ENCODE peak calls at places on chromosome 20, in five cellular contexts. K is heart right ventricle, U is breast epithelium, G is SK-N-SH, L is thoracic aorta. O is an unnamed sample. For H3K9me3, the result is how much of the 10 kb centered on the place peaks cover.

GRCh38 chr20:51013577-51014330 is 9.2 kb downstream of the KCNG1 start:
- DNase-seq in K (no peak), G (no peak), U (no peak), L (no peak), O (no peak)

GRCh38 chr20:48750941-48751620 is 76.7 kb downstream of the PREX1 start:
- DNase-seq in G (peak), U (no peak), L (no peak), K (peak), O (peak)

GRCh38 chr20:9342651-9343050 is 171.7 kb upstream of the LAMP5 start:
- DNase-seq in G (no peak), U (no peak), L (no peak), K (no peak), O (no peak)

GRCh38 chr20:18543932-18544331 is 23.3 kb upstream of the SMIM26 start:
- DNase-seq in K (peak), U (no peak), G (no peak), L (no peak), O (no peak)

GRCh38 chr20:12969071-12969669 is 39.6 kb upstream of the SPTLC3 start:
- DNase-seq in K (no peak), G (no peak), L (no peak), U (no peak), O (no peak)

GRCh38 chr20:11084508-11084907 is 410.7 kb upstream of the JAG1 start:
- DNase-seq in L (no peak), K (no peak), U (no peak), G (no peak), O (no peak)

GRCh38 chr20:50320910-50321796 is 130.5 kb downstream of the CEBPB start:
- DNase-seq in L (peak), K (peak), U (peak), G (peak), O (peak)

GRCh38 chr20:330233-331149 is 5.1 kb downstream of the SOX12 start:
- DNase-seq in L (no peak), K (no peak), G (peak), U (no peak), O (no peak)

GRCh38 chr20:57317789-57318371 is 11.7 kb upstream of the SPO11 start:
- DNase-seq in L (no peak), K (no peak), U (no peak), G (no peak), O (no peak)

GRCh38 chr20:34999782-35000181 is 44.1 kb downstream of the MYH7B start:
- DNase-seq in U (no peak), G (no peak), L (no peak), K (no peak), O (no peak)

GRCh38 chr20:50381771-50382593 is 128.2 kb upstream of the PTPN1 start:
- DNase-seq in K (no peak), L (no peak), G (no peak), U (no peak), O (no peak)

GRCh38 chr20:33668791-33669155 is 2.0 kb downstream of the ACTL10 start:
- DNase-seq in G (no peak), U (no peak), L (no peak), K (peak), O (no peak)

GRCh38 chr20:50659975-50660670 is 31.2 kb downstream of the RIPOR3 start:
- DNase-seq in G (no peak), L (no peak), K (no peak), U (no peak), O (no peak)

GRCh38 chr20:38043512-38044300 is 10.2 kb downstream of the RPRD1B start:
- DNase-seq in K (no peak), G (no peak), L (no peak), U (no peak), O (no peak)

GRCh38 chr20:51749674-51750036 is 18.5 kb downstream of the ATP9A start:
- DNase-seq in L (no peak), U (no peak), G (no peak), K (no peak), O (no peak)

GRCh38 chr20:61994546-61994945 is 71.1 kb downstream of the TAF4 start:
- DNase-seq in L (no peak), K (no peak), U (no peak), G (no peak), O (no peak)
- H3K9me3 ChIP-seq in L (under half), K (under half), U (under half), G (under half), O (under half)

DNA sequence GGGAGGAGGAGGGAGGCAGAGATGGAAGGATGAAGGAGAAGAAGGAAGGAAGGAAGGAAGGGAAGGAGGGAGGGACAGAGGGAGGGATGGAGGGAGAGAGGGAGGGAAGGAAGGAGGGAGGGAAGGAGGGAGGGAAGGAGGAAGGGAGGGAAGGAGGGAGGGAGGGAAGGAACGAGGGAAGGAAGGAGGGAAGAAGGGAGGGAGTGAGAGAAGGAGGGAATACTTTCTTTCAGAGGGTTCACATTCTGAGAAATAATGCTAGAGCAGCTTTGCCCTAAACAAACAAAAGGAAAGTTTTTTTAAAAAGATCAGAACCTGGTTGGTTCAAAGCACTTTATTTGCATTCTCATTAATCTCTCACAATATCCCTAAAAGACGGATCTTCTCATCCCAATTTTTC is 96.1 kb upstream of the NXT1 start:
- DNase-seq in G (no peak), K (no peak), U (no peak), L (no peak), O (no peak)
- H3K9me3 ChIP-seq in G (under half), K (under half), U (under half), L (under half), O (under half)

GRCh38 chr20:55360895-55361294 is 644.4 kb downstream of the CBLN4 start:
- DNase-seq in L (no peak), G (no peak), U (no peak), K (no peak), O (no peak)

GRCh38 chr20:55365745-55366144 is 639.6 kb downstream of the CBLN4 start:
- DNase-seq in G (no peak), K (no peak), U (no peak), L (no peak), O (no peak)
- H3K9me3 ChIP-seq in G (under half), K (under half), U (under half), L (under half), O (under half)

DNA sequence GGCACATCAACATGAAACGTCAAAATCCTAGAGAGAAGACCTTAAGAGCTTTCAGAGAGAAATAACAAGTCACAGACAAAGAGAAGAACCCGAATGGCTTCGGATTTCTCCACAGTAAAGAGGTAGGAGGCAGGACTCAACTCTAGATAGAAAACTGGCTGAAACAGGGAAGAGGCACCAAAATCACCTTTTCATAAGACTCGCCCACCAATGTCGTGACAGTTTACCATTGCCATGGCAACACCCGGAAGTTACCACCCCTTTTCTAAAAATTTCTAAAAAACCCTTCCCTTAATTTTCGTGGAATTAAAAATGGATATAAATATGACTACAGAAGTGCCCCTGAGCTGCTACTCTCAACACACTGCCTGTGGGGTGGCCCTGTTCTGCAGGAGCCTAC is 12.3 kb upstream of the DEFB121 start:
- DNase-seq in K (no peak), U (no peak), G (no peak), L (no peak), O (no peak)
- H3K9me3 ChIP-seq in K (under half), U (under half), G (under half), L (under half), O (under half)

DNA sequence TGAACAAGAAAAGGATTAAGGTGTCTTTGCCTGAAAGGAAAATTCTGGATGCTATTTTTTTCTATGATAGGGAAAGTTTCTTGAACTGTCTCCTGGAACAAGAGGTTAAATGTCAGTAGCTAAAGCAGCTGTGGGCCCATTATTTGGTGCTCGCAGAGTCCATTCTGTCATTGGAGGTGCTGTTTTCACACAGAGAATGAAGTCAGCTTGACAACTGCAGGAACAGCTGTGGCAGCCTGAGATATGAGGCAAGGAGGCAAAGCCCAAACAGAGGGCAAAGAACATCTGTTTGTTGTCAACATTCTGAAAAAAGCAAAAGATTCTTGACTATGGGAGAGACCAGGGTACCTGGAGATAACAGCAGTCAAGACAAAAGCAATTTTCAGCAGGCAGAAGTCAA is 548.2 kb downstream of the KIF16B start:
- DNase-seq in K (no peak), L (no peak), G (no peak), U (no peak), O (no peak)
- H3K9me3 ChIP-seq in K (under half), L (under half), G (under half), U (under half), O (under half)

GRCh38 chr20:45164906-45165305 is 9.8 kb upstream of the PI3 start:
- DNase-seq in G (no peak), K (no peak), L (no peak), U (no peak), O (no peak)
- H3K9me3 ChIP-seq in G (under half), K (under half), L (under half), U (under half), O (under half)

GRCh38 chr20:2244523-2244922 is 51.3 kb upstream of the TGM3 start:
- DNase-seq in L (no peak), K (no peak), U (no peak), G (no peak), O (no peak)

GRCh38 chr20:2242678-2243077 is 53.1 kb upstream of the TGM3 start:
- DNase-seq in K (no peak), L (no peak), G (no peak), U (no peak), O (no peak)

GRCh38 chr20:2237059-2237458 is 58.7 kb upstream of the TGM3 start:
- DNase-seq in G (no peak), K (peak), U (peak), L (no peak), O (no peak)

GRCh38 chr20:2238601-2239000 is 57.2 kb upstream of the TGM3 start:
- DNase-seq in K (no peak), U (no peak), G (no peak), L (no peak), O (no peak)

DNA sequence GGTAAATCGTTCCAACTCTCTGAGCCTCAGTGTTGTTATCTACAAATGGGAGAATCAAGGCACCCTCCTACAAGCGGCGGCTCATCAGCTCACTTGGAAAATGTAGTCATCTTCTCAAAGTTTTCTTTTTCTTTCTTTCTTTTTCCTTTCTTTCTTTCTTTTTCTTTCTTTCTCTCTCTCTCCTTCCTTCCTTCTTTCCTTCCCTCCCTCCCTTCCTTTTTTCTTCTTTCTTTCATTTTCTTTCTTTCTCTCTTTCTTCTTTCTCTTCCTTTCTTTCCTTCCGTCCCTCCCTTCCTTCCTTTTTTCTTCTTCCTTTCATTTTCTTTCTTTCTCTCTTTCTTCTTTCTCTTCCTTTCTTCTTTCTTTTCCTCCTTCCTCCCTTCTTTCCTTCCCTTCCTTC is 55.0 kb upstream of the TGM3 start:
- DNase-seq in U (no peak), G (no peak), K (no peak), L (no peak), O (no peak)
- H3K9me3 ChIP-seq in U (under half), G (under half), K (under half), L (under half), O (under half)

DNA sequence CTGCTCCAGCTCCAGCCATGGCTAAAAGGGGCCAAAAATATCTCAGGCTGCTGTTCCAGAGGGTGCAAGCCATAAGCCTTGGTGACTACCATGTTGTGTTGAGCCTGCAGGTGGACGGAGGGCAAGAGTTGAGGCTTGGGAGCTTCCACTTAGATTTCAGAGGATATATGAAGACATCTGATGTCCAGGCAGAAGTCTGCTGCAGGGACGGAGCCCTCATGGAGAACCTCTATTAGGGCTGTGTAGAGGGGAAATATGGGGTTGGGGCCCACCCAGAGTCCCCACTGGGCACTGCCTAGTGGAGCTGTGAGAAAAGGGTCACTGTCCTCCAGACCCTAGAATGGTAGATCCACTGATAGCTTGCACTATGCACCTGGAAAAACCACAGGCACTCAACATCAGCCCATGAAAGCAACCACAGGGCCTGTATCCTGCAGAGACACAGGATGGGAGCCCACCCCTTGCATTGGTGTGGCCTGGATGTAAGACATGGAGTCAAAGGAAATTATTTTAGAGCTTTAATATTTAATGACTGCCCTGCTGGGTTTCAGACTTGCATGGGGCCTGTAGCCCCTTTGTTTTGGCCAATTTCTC is 70.5 kb downstream of the NINL start:
- DNase-seq in U (no peak), L (no peak), K (no peak), G (no peak), O (no peak)
- H3K9me3 ChIP-seq in U (under half), L (under half), K (under half), G (under half), O (under half)

GRCh38 chr20:31933698-31934097 is 18.1 kb downstream of the PDRG1 start:
- DNase-seq in K (no peak), G (no peak), U (no peak), L (no peak), O (no peak)
- H3K9me3 ChIP-seq in K (under half), G (under half), U (under half), L (under half), O (under half)

GRCh38 chr20:21519136-21519584 is 5.3 kb upstream of the NKX2-2 start:
- DNase-seq in L (no peak), U (no peak), G (no peak), K (no peak), O (no peak)
- H3K9me3 ChIP-seq in L (under half), U (under half), G (under half), K (under half), O (under half)

O was measured in upper lobe of right lung.